ENCODE peak calls at places on chromosomes 12 and 14, in eight cellular contexts. U is NCI-H1048, Z is sciatic nerve, P is upper lobe of right lung, B is Peyer's patch, O is iris pigment epithelial cell, J is heart right ventricle, X is HuH-7.5. L is an unnamed sample.

GRCh38 chr14:73774244-73774575 is 60.0 kb upstream of the PNMA1 start:
- DNase-seq in O (no peak), P (no peak), U (no peak), B (no peak), J (no peak), X (no peak), Z (no peak), L (no peak)

GRCh38 chr12:120229583-120230325 is 28.8 kb upstream of the RPLP0 start:
- DNase-seq in B (peak), O (peak), P (no peak), Z (no peak), U (no peak), J (no peak), X (no peak), L (peak)

GRCh38 chr12:10957741-10958140 is 18.7 kb upstream of the TAS2R14 start:
- DNase-seq in J (no peak), B (no peak), Z (no peak), U (no peak), X (no peak), P (no peak), O (peak), L (no peak)

GRCh38 chr12:129337413-129337812 is 484.1 kb downstream of the GLT1D1 start:
- DNase-seq in U (no peak), J (no peak), Z (no peak), P (no peak), X (no peak), B (no peak), O (no peak), L (no peak)

GRCh38 chr12:12099102-12099501 is 28.4 kb downstream of the BCL2L14 start:
- DNase-seq in U (no peak), X (no peak), B (no peak), P (no peak), Z (no peak), J (no peak), O (peak), L (no peak)

GRCh38 chr14:80313806-80314205 is 102.5 kb upstream of the DIO2 start:
- DNase-seq in O (peak), X (no peak), Z (no peak), J (no peak), B (no peak), U (no peak), P (no peak), L (no peak)

GRCh38 chr12:132451172-132451835 is 38.6 kb upstream of the FBRSL1 start:
- DNase-seq in Z (no peak), P (no peak), O (no peak), X (no peak), U (no peak), B (peak), J (no peak), L (no peak)

GRCh38 chr14:52002542-52002941 is 13.2 kb downstream of the RTRAF start:
- DNase-seq in U (no peak), O (no peak), X (no peak), P (no peak), J (no peak), B (no peak), Z (no peak), L (no peak)

GRCh38 chr14:76836029-76836630 is 9.9 kb downstream of the LRRC74A start:
- DNase-seq in Z (peak), X (no peak), J (no peak), O (no peak), P (peak), B (no peak), U (no peak), L (no peak)

GRCh38 chr12:76535170-76535569 is 24.4 kb downstream of the OSBPL8 start:
- DNase-seq in O (no peak), P (no peak), J (no peak), Z (no peak), B (no peak), U (no peak), X (no peak), L (no peak)

GRCh38 chr12:83190631-83191390 is 504.1 kb downstream of the TMTC2 start:
- DNase-seq in J (no peak), B (no peak), X (no peak), P (no peak), U (no peak), Z (no peak), O (no peak), L (no peak)

GRCh38 chr12:74317078-74317581 is 220.5 kb upstream of the ATXN7L3B start:
- DNase-seq in X (peak), O (peak), B (no peak), Z (no peak), J (no peak), U (no peak), P (no peak), L (peak)

GRCh38 chr14:35438910-35439713 is 34.6 kb upstream of the NFKBIA start:
- DNase-seq in B (no peak), U (no peak), X (peak), Z (no peak), P (no peak), O (no peak), J (no peak), L (no peak)

GRCh38 chr12:7092229-7092985 is at the start of gene C1R:
- DNase-seq in O (peak), B (peak), J (peak), U (peak), X (peak), P (peak), Z (peak), L (peak)

GRCh38 chr12:806116-806805 is 53.9 kb downstream of the WNK1 start:
- DNase-seq in B (no peak), U (no peak), J (no peak), Z (no peak), X (peak), O (no peak), P (no peak), L (no peak)

GRCh38 chr14:99789581-99789980 is 3.6 kb upstream of the EML1 start:
- DNase-seq in O (no peak), X (no peak), J (no peak), P (no peak), B (no peak), Z (no peak), U (no peak), L (no peak)

GRCh38 chr12:101829639-101830390 is 944 bp downstream of the GNPTAB start:
- DNase-seq in Z (no peak), O (no peak), J (no peak), X (no peak), P (no peak), B (no peak), U (no peak), L (no peak)

GRCh38 chr12:65740873-65741600 is 83.2 kb upstream of the HMGA2 start:
- DNase-seq in X (peak), O (peak), Z (peak), B (peak), P (peak), J (peak), U (no peak), L (no peak)

GRCh38 chr14:70981005-70981952 is 74.0 kb downstream of the PCNX1 start:
- DNase-seq in O (peak), J (no peak), U (no peak), P (no peak), B (no peak), X (no peak), Z (no peak), L (no peak)

GRCh38 chr12:1628671-1629337 is at the start of gene WNT5B:
- DNase-seq in P (no peak), U (no peak), Z (no peak), O (no peak), J (no peak), X (no peak), B (no peak), L (no peak)

GRCh38 chr12:52037248-52037861 is 13.9 kb upstream of the NR4A1 start:
- DNase-seq in B (peak), X (peak), O (peak), Z (peak), P (peak), J (peak), U (no peak), L (no peak)

GRCh38 chr12:28967426-28967825 is 181.7 kb upstream of the FAR2 start:
- DNase-seq in B (no peak), J (no peak), X (no peak), O (no peak), Z (no peak), P (no peak), U (no peak), L (no peak)

GRCh38 chr12:55717397-55718007 is 1.7 kb downstream of the BLOC1S1 start:
- DNase-seq in P (no peak), O (peak), U (no peak), J (no peak), X (no peak), B (no peak), Z (no peak), L (no peak)

GRCh38 chr14:38297681-38298080 is 41.8 kb upstream of the CLEC14A start:
- DNase-seq in P (no peak), U (no peak), X (no peak), O (peak), J (no peak), B (no peak), Z (no peak), L (no peak)

GRCh38 chr12:116687888-116688287 is 50.0 kb downstream of the SPRING1 start:
- DNase-seq in X (peak), J (peak), B (no peak), Z (no peak), O (peak), P (no peak), U (no peak), L (no peak)

GRCh38 chr14:28488658-28489057 is 277.9 kb upstream of the FOXG1 start:
- DNase-seq in Z (no peak), X (no peak), J (no peak), U (no peak), B (no peak), P (no peak), O (peak), L (no peak)

GRCh38 chr14:53715390-53715730 is 241.3 kb downstream of the BMP4 start:
- DNase-seq in O (peak), J (no peak), U (no peak), X (no peak), B (no peak), Z (no peak), P (no peak), L (no peak)

GRCh38 chr14:95660550-95661515 is 25.4 kb upstream of the TCL1B start:
- DNase-seq in B (no peak), X (no peak), O (no peak), J (no peak), Z (no peak), P (no peak), U (no peak), L (no peak)

GRCh38 chr12:112524676-112525425 is 106.1 kb downstream of the PTPN11 start:
- DNase-seq in X (no peak), J (no peak), Z (no peak), P (no peak), B (no peak), O (peak), U (no peak), L (no peak)

GRCh38 chr14:31746326-31746725 is 185.1 kb downstream of the NUBPL start:
- DNase-seq in Z (no peak), X (no peak), O (no peak), P (no peak), J (no peak), B (no peak), U (no peak), L (no peak)

GRCh38 chr14:24179961-24180726 is 8.3 kb downstream of the REC8 start:
- DNase-seq in X (no peak), P (peak), Z (no peak), U (no peak), B (no peak), J (no peak), O (peak), L (no peak)

GRCh38 chr14:20986811-20987210 is 3.0 kb upstream of the METTL17 start:
- DNase-seq in P (no peak), J (no peak), Z (no peak), U (no peak), X (no peak), O (peak), B (no peak), L (no peak)

GRCh38 chr14:62428429-62429203 is 616.6 kb downstream of the KCNH5 start:
- DNase-seq in Z (no peak), J (no peak), P (no peak), X (no peak), B (no peak), O (peak), U (no peak), L (no peak)

GRCh38 chr12:115999582-115999981 is 277.9 kb downstream of the MED13L start:
- DNase-seq in Z (no peak), J (no peak), X (no peak), P (no peak), B (no peak), O (no peak), U (no peak), L (no peak)

GRCh38 chr12:69985656-69986055 is 160.6 kb downstream of the MYRFL start:
- DNase-seq in B (peak), Z (no peak), O (no peak), P (no peak), J (no peak), U (no peak), X (peak), L (no peak)

GRCh38 chr12:92224685-92225331 is 79.2 kb upstream of the BTG1 start:
- DNase-seq in O (peak), J (no peak), X (no peak), B (no peak), Z (no peak), U (no peak), P (no peak), L (no peak)

GRCh38 chr12:28543021-28543890 is 353.0 kb downstream of the CCDC91 start:
- DNase-seq in Z (no peak), U (no peak), J (no peak), B (no peak), X (no peak), P (no peak), O (peak), L (no peak)